ENCODE peak calls at places on chromosomes 3 and 15, in seven cellular contexts. P, W, C, B, H, J and O are unnamed samples.
A peak's percentile ranks its signal among the peaks of the same experiment; 100 is the strongest.

GRCh38 chr3:23811117-23811487 is 5.3 kb downstream of the UBE2E1 start:
- DNase-seq in C (no peak), P (no peak), H (no peak), B (peak; percentile 63), J (no peak), W (no peak), O (no peak)

GRCh38 chr15:55221090-55222011 is 24.6 kb upstream of the RSL24D1 start:
- DNase-seq in B (peak; percentile 96), J (peak; percentile 20), H (no peak), W (peak; percentile 43), P (no peak), C (no peak), O (peak; percentile 3)

GRCh38 chr15:62940755-62941361 is 101.7 kb upstream of the TPM1 start:
- DNase-seq in P (peak; percentile 63), W (peak; percentile 65), B (peak; percentile 10), H (no peak), C (no peak), J (peak; percentile 75), O (no peak)

GRCh38 chr3:184565421-184566211 is 4.0 kb downstream of the EPHB3 start:
- DNase-seq in W (peak; percentile 83), B (peak; percentile 75), P (no peak), C (no peak), J (peak; percentile 37), H (peak; percentile 10), O (no peak)

GRCh38 chr3:182913889-182914288 is 66.4 kb downstream of the DCUN1D1 start:
- DNase-seq in B (no peak), C (no peak), W (no peak), J (no peak), P (no peak), H (no peak), O (no peak)

GRCh38 chr3:9146367-9147071 is 102.9 kb downstream of the SRGAP3 start:
- DNase-seq in C (no peak), J (no peak), H (no peak), P (no peak), W (no peak), B (no peak), O (no peak)

GRCh38 chr3:113981803-113982202 is 34.0 kb downstream of the ZDHHC23 start:
- DNase-seq in B (no peak), H (no peak), J (no peak), P (no peak), C (no peak), W (no peak), O (no peak)

GRCh38 chr3:142168514-142168913 is 19.2 kb upstream of the TFDP2 start:
- DNase-seq in J (no peak), P (no peak), C (no peak), H (no peak), B (no peak), W (no peak), O (no peak)

GRCh38 chr15:80093854-80094418 is 34.5 kb downstream of the ZFAND6 start:
- DNase-seq in B (peak; percentile 36), J (no peak), W (peak; percentile 38), C (no peak), H (peak; percentile 7), P (peak; percentile 8), O (no peak)

GRCh38 chr3:11556851-11557644 is 86.7 kb downstream of the VGLL4 start:
- DNase-seq in B (no peak), C (no peak), H (no peak), J (no peak), P (no peak), W (no peak), O (no peak)

GRCh38 chr3:100400782-100401673 is at the start of the genes LNP1 and TOMM70:
- DNase-seq in P (peak; percentile 98), B (peak; percentile 98), W (peak; percentile 98), H (peak; percentile 98), C (peak; percentile 91), J (peak; percentile 76), O (peak; percentile 91)

GRCh38 chr3:157982359-157982758 is 123.9 kb downstream of the SHOX2 start:
- DNase-seq in B (no peak), C (no peak), P (no peak), J (no peak), W (no peak), H (no peak), O (no peak)

GRCh38 chr3:37147676-37148075 is 26.7 kb downstream of the LRRFIP2 start:
- DNase-seq in H (no peak), P (no peak), C (no peak), W (no peak), J (no peak), B (no peak), O (no peak)

GRCh38 chr3:194243172-194243861 is 107.4 kb downstream of the HES1 start:
- DNase-seq in W (no peak), H (no peak), J (no peak), P (no peak), C (no peak), B (no peak), O (no peak)

GRCh38 chr3:66036586-66037061 is 2.1 kb downstream of the MAGI1 start:
- DNase-seq in C (no peak), W (no peak), J (no peak), P (no peak), B (peak; percentile 91), H (no peak), O (no peak)